ENCODE peak calls at places on chromosomes 11 and 22, in eight cellular contexts. One of them, this sample, is unnamed.

GRCh38 chr11:69867076-69868002 is 48.1 kb upstream of the FGF3 start:
- DNase-seq in left ventricle myocardium inferior: no peak
- DNase-seq in AG04450: no peak
- DNase-seq in epithelial cell of esophagus: no peak
- DNase-seq in HFF-Myc: no peak
- DNase-seq in Peyer's patch: no peak
- DNase-seq in thyroid gland: no peak
- DNase-seq in fibroblast of pulmonary artery: peak; percentile 12
- DNase-seq in this sample: peak; percentile 47

GRCh38 chr11:12746593-12747097 is 72.4 kb downstream of the TEAD1 start:
- DNase-seq in AG04450: peak; percentile 84
- DNase-seq in epithelial cell of esophagus: peak; percentile 81
- DNase-seq in fibroblast of pulmonary artery: peak; percentile 93
- DNase-seq in left ventricle myocardium inferior: peak; percentile 71
- DNase-seq in Peyer's patch: no peak
- DNase-seq in thyroid gland: peak; percentile 98
- DNase-seq in HFF-Myc: peak; percentile 75
- DNase-seq in this sample: peak; percentile 93

GRCh38 chr11:58923300-58923788 is 15.9 kb upstream of the GLYATL1 start:
- DNase-seq in AG04450: no peak
- DNase-seq in fibroblast of pulmonary artery: peak; percentile 37
- DNase-seq in epithelial cell of esophagus: peak; percentile 89
- DNase-seq in thyroid gland: no peak
- DNase-seq in left ventricle myocardium inferior: no peak
- DNase-seq in Peyer's patch: no peak
- DNase-seq in HFF-Myc: no peak
- DNase-seq in this sample: peak; percentile 26

GRCh38 chr11:14973621-14974020 is 1.5 kb upstream of the CALCA start:
- DNase-seq in epithelial cell of esophagus: peak; percentile 23
- DNase-seq in left ventricle myocardium inferior: no peak
- DNase-seq in Peyer's patch: peak; percentile 26
- DNase-seq in AG04450: no peak
- DNase-seq in thyroid gland: peak; percentile 8
- DNase-seq in fibroblast of pulmonary artery: no peak
- DNase-seq in HFF-Myc: no peak
- DNase-seq in this sample: peak; percentile 68

GRCh38 chr11:117395476-117395875 is 67.8 kb downstream of the CEP164 start:
- DNase-seq in left ventricle myocardium inferior: no peak
- DNase-seq in fibroblast of pulmonary artery: no peak
- DNase-seq in thyroid gland: no peak
- DNase-seq in Peyer's patch: no peak
- DNase-seq in HFF-Myc: no peak
- DNase-seq in epithelial cell of esophagus: no peak
- DNase-seq in AG04450: no peak
- DNase-seq in this sample: no peak

GRCh38 chr11:32870676-32871075 is 21.9 kb upstream of the QSER1 start:
- DNase-seq in HFF-Myc: no peak
- DNase-seq in fibroblast of pulmonary artery: peak; percentile 8
- DNase-seq in left ventricle myocardium inferior: no peak
- DNase-seq in epithelial cell of esophagus: peak; percentile 7
- DNase-seq in Peyer's patch: no peak
- DNase-seq in thyroid gland: peak; percentile 15
- DNase-seq in AG04450: no peak
- DNase-seq in this sample: no peak

GRCh38 chr22:32202539-32203180 is 2.2 kb downstream of the RFPL2 start:
- DNase-seq in thyroid gland: peak; percentile 77
- DNase-seq in fibroblast of pulmonary artery: peak; percentile 41
- DNase-seq in AG04450: no peak
- DNase-seq in epithelial cell of esophagus: peak; percentile 57
- DNase-seq in left ventricle myocardium inferior: peak; percentile 26
- DNase-seq in Peyer's patch: no peak
- DNase-seq in HFF-Myc: peak; percentile 19
- DNase-seq in this sample: peak; percentile 17

GRCh38 chr11:134734446-134734845 is 322.4 kb upstream of the B3GAT1 start:
- DNase-seq in HFF-Myc: no peak
- DNase-seq in epithelial cell of esophagus: no peak
- DNase-seq in fibroblast of pulmonary artery: no peak
- DNase-seq in thyroid gland: peak; percentile 61
- DNase-seq in Peyer's patch: no peak
- DNase-seq in left ventricle myocardium inferior: no peak
- DNase-seq in AG04450: no peak
- DNase-seq in this sample: no peak

GRCh38 chr11:89021339-89021738 is 44.4 kb downstream of the GRM5 start:
- DNase-seq in left ventricle myocardium inferior: no peak
- DNase-seq in HFF-Myc: no peak
- DNase-seq in Peyer's patch: no peak
- DNase-seq in fibroblast of pulmonary artery: no peak
- DNase-seq in AG04450: no peak
- DNase-seq in epithelial cell of esophagus: no peak
- DNase-seq in thyroid gland: no peak
- DNase-seq in this sample: no peak

GRCh38 chr11:132114185-132114584 is 743.8 kb downstream of the NTM start:
- DNase-seq in Peyer's patch: no peak
- DNase-seq in fibroblast of pulmonary artery: peak; percentile 32
- DNase-seq in AG04450: no peak
- DNase-seq in HFF-Myc: no peak
- DNase-seq in left ventricle myocardium inferior: no peak
- DNase-seq in epithelial cell of esophagus: peak; percentile 57
- DNase-seq in thyroid gland: peak; percentile 36
- DNase-seq in this sample: no peak

DNA sequence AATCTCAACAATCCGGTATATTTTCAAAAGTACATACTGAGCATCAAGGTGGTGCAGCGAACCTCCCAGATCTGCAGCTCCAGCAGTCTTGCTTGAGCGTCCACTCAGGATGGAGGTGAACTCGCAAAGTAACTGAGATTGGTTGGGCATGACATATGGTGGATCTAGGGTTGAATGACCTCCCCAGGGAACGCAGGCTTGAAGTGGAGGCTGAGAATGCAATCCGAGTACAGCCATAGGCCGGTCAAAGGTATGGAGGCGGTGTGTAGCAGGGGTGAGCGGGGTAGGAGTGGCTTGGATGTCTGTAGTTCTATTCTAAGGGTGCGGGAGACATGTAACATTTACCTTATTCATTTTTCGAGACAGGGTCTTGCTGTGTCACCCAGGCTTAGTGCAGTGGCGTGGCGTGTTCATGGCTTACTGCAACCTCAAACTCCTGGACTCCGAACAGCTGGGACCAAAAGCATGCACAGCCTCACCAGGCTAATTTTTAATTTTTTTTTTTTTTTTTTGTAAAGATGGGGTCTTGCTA is 631 bp upstream of the C22orf39 start:
- DNase-seq in fibroblast of pulmonary artery: peak; percentile 70
- DNase-seq in HFF-Myc: no peak
- DNase-seq in epithelial cell of esophagus: peak; percentile 60
- DNase-seq in AG04450: no peak
- DNase-seq in left ventricle myocardium inferior: no peak
- DNase-seq in Peyer's patch: peak; percentile 55
- DNase-seq in thyroid gland: peak; percentile 32
- DNase-seq in this sample: peak; percentile 58
- H3K4me3 ChIP-seq in fibroblast of pulmonary artery: peak overlapping the region; percentile 82
- H3K4me3 ChIP-seq in HFF-Myc: peak overlapping the region; percentile 72
- H3K4me3 ChIP-seq in epithelial cell of esophagus: peak overlapping the region; percentile 93
- H3K4me3 ChIP-seq in AG04450: peak overlapping the region; percentile 80
- H3K4me3 ChIP-seq in left ventricle myocardium inferior: peak overlapping the region; percentile 90
- H3K4me3 ChIP-seq in Peyer's patch: peak overlapping the region; percentile 73
- H3K4me3 ChIP-seq in thyroid gland: peak overlapping the region; percentile 59
- H3K4me3 ChIP-seq in this sample: peak overlapping the region; percentile 89

GRCh38 chr22:48102581-48102980 is 1340.1 kb downstream of the TBC1D22A start:
- DNase-seq in Peyer's patch: no peak
- DNase-seq in left ventricle myocardium inferior: no peak
- DNase-seq in fibroblast of pulmonary artery: no peak
- DNase-seq in epithelial cell of esophagus: no peak
- DNase-seq in AG04450: no peak
- DNase-seq in HFF-Myc: no peak
- DNase-seq in thyroid gland: no peak
- DNase-seq in this sample: no peak

GRCh38 chr22:48099671-48100070 is 1337.2 kb downstream of the TBC1D22A start:
- DNase-seq in fibroblast of pulmonary artery: no peak
- DNase-seq in HFF-Myc: no peak
- DNase-seq in epithelial cell of esophagus: no peak
- DNase-seq in left ventricle myocardium inferior: no peak
- DNase-seq in Peyer's patch: no peak
- DNase-seq in thyroid gland: no peak
- DNase-seq in AG04450: no peak
- DNase-seq in this sample: no peak

GRCh38 chr22:48099251-48099650 is 1336.8 kb downstream of the TBC1D22A start:
- DNase-seq in fibroblast of pulmonary artery: no peak
- DNase-seq in HFF-Myc: no peak
- DNase-seq in Peyer's patch: no peak
- DNase-seq in epithelial cell of esophagus: no peak
- DNase-seq in AG04450: no peak
- DNase-seq in left ventricle myocardium inferior: no peak
- DNase-seq in thyroid gland: no peak
- DNase-seq in this sample: no peak

GRCh38 chr22:48101704-48102103 is 1339.3 kb downstream of the TBC1D22A start:
- DNase-seq in left ventricle myocardium inferior: no peak
- DNase-seq in fibroblast of pulmonary artery: no peak
- DNase-seq in Peyer's patch: no peak
- DNase-seq in thyroid gland: no peak
- DNase-seq in HFF-Myc: no peak
- DNase-seq in AG04450: no peak
- DNase-seq in epithelial cell of esophagus: no peak
- DNase-seq in this sample: no peak

DNA sequence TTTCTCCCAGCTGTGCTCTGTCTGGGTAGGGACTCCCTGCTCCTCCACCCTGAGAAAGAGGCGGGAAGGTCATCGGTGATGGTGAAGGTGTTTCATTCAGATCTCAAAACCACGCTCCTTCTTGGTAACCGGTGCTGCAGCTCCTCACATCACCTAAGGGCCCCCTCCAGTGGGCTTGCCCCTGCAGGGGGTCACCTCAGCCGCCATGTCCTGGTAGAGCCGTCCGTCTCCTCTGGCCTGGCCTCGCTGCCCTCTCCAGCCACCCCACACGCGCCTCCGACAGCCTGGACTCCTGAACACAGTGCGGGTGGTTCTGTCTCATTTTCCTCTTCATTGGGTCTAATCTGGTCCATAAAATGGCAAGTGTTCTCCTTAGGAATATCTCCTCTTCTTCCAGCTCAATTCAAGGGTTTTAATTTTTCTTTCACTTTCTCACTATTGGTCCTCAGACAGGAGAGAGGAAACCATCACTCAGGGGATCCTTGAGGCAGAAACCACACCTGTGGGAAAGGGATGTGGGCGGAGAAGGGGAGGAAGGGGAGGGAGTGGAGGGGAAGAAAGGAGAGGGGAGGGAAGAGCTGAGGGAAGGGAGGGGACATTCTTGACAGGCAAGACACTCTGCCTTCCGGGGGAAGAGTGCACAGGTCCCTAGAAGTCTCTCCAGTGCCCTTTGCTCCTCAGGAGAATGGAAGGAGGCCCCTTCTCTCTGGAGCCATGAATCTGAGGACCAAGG is 1338.4 kb downstream of the TBC1D22A start:
- DNase-seq in left ventricle myocardium inferior: no peak
- DNase-seq in AG04450: no peak
- DNase-seq in HFF-Myc: no peak
- DNase-seq in Peyer's patch: no peak
- DNase-seq in thyroid gland: no peak
- DNase-seq in epithelial cell of esophagus: no peak
- DNase-seq in fibroblast of pulmonary artery: no peak
- DNase-seq in this sample: no peak
- TF ChIP-seq CTCF in left ventricle myocardium inferior: no peak
- TF ChIP-seq CTCF in AG04450: no peak
- TF ChIP-seq CTCF in HFF-Myc: no peak
- TF ChIP-seq CTCF in Peyer's patch: no peak
- TF ChIP-seq CTCF in thyroid gland: no peak
- TF ChIP-seq CTCF in epithelial cell of esophagus: no peak
- TF ChIP-seq CTCF in fibroblast of pulmonary artery: no peak
- TF ChIP-seq CTCF in this sample: no peak

DNA sequence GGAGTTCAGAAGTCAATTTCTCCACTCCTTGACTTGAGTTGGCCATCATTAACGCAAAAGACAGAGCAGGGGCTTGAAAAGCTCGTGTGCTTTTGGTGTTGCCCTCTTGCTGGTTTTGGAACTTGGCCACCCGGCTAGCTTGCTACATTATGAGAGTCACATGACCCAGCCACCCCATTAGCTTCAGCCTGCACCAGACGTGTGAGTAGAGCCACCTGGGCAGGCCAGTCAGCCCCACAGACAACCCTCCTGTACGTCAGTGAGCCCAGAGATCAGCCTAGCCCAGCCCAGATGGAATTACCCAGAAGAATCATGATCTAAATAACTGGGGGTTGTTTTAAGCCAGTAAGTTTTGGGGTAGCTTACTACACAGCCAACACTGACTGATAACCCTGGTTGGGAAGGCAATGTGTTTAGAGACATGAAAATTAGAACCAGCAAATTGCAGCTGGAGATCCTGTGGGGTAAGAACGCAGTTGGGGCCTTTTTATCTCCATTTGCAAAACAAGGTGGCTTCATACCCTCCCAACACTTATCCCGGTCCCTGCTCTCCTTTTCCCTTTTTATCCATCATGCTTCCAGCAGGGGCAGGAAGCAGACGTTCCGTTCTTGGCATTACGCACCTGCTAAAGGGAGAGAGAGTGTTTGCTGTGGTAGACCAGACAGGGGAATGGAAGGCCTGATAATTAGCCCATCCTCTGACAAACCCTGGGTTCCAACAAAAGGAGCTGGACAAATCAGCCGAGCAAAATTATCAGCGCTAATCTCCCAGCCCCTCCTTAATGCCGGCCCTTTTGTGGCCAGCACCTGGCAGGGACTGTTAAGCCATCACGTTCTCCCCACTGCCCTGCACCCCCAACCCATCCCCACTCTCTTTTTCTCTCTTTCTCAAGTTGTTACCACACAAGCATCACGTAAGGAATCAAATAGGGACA is 548.7 kb upstream of the CADM1 start:
- DNase-seq in left ventricle myocardium inferior: no peak
- DNase-seq in thyroid gland: no peak
- DNase-seq in Peyer's patch: no peak
- DNase-seq in epithelial cell of esophagus: no peak
- DNase-seq in fibroblast of pulmonary artery: no peak
- DNase-seq in HFF-Myc: no peak
- DNase-seq in AG04450: no peak
- DNase-seq in this sample: no peak
- H3K4me3 ChIP-seq in left ventricle myocardium inferior: no peak overlapping the region
- H3K4me3 ChIP-seq in thyroid gland: no peak overlapping the region
- H3K4me3 ChIP-seq in Peyer's patch: no peak overlapping the region
- H3K4me3 ChIP-seq in epithelial cell of esophagus: no peak overlapping the region
- H3K4me3 ChIP-seq in fibroblast of pulmonary artery: no peak overlapping the region
- H3K4me3 ChIP-seq in HFF-Myc: no peak overlapping the region
- H3K4me3 ChIP-seq in AG04450: no peak overlapping the region
- H3K4me3 ChIP-seq in this sample: no peak overlapping the region

DNA sequence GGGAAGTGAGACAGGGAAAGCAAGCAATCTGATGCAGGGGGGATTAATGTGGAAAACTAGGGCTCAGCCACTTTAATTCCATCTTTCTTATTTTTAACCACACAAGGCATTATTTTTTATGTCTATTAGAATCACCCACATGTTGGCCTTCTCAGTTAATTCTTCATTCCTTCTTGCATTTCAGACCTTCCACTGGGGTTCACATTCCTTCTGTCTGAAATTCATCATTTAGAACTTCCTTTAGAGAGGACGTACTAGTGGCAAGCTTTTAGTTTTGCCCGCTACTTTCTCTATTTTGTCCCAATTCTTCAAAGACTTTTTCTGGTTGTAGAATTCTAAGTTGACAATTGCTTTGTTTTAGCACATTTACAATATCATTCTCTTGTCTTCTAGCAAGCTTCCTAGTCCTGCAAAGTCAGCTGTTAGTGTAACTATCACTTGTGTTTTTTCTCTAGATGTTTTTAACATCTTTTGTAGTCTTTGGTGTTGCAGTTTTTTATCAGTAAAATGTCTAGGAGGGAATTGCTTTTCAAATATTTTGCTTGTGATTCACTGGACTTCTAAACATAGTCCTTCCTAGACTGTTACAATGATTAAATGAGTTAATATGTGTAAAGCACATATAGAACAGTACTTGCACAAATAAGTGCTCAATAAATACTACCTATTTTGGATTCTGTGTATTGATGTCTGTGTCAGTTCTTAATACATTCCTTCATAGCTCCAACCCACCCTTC is 5.5 kb upstream of the NNMT start:
- DNase-seq in left ventricle myocardium inferior: no peak
- DNase-seq in thyroid gland: no peak
- DNase-seq in AG04450: no peak
- DNase-seq in HFF-Myc: no peak
- DNase-seq in epithelial cell of esophagus: no peak
- DNase-seq in fibroblast of pulmonary artery: peak; percentile 43
- DNase-seq in Peyer's patch: no peak
- DNase-seq in this sample: no peak
- TF ChIP-seq CTCF in left ventricle myocardium inferior: no peak
- TF ChIP-seq CTCF in thyroid gland: no peak
- TF ChIP-seq CTCF in AG04450: no peak
- TF ChIP-seq CTCF in HFF-Myc: no peak
- TF ChIP-seq CTCF in epithelial cell of esophagus: no peak
- TF ChIP-seq CTCF in fibroblast of pulmonary artery: no peak
- TF ChIP-seq CTCF in Peyer's patch: no peak
- TF ChIP-seq CTCF in this sample: no peak

This sample was measured in foreskin fibroblast.